ENCODE peak calls at places on chromosomes 7 and 10, in five cellular contexts. L is heart right ventricle, D is tibial artery, A is MG63, C is hepatocyte. I is an unnamed sample. For H3K27me3 and H3K9me3, the result is how much of the 10 kb centered on the place peaks cover.

GRCh38 chr10:65358565-65358964 is 1567.3 kb upstream of the LRRTM3 start:
- DNase-seq in A (no peak), L (no peak), D (no peak), C (peak), I (peak)

GRCh38 chr10:16809074-16809718 is 8.0 kb downstream of the RSU1 start:
- DNase-seq in C (peak), D (no peak), A (no peak), L (peak), I (peak)

GRCh38 chr10:27158421-27158820 is 3.3 kb downstream of the MASTL start:
- DNase-seq in C (no peak), L (no peak), D (no peak), A (no peak), I (no peak)

GRCh38 chr10:36555036-36555435 is 570.4 kb upstream of the ANKRD30A start:
- DNase-seq in C (no peak), D (no peak), A (no peak), L (no peak), I (no peak)

GRCh38 chr7:140397784-140398750 is at the start of gene SLC37A3:
- DNase-seq in L (peak), D (peak), A (peak), C (peak), I (peak)

GRCh38 chr7:75650671-75651070 is 88.1 kb downstream of the HIP1 start:
- DNase-seq in D (peak), L (peak), C (no peak), A (peak), I (no peak)

GRCh38 chr10:3946234-3947229 is 161.5 kb upstream of the KLF6 start:
- DNase-seq in C (no peak), D (no peak), L (no peak), A (no peak), I (no peak)

GRCh38 chr10:128853537-128853936 is 613.5 kb upstream of the MGMT start:
- DNase-seq in L (no peak), C (no peak), D (no peak), A (no peak), I (no peak)

GRCh38 chr10:35504132-35504531 is 101.0 kb upstream of the GJD4 start:
- DNase-seq in D (no peak), A (no peak), L (no peak), C (no peak), I (no peak)

GRCh38 chr10:49139000-49139865 is 5.4 kb upstream of the FAM170B start:
- DNase-seq in C (no peak), L (no peak), D (no peak), A (peak), I (peak)

GRCh38 chr10:132972986-132973902 is 30.9 kb upstream of the CFAP46 start:
- DNase-seq in L (no peak), D (peak), C (no peak), A (no peak), I (no peak)

GRCh38 chr10:132971448-132972148 is 29.2 kb upstream of the CFAP46 start:
- DNase-seq in C (no peak), L (no peak), A (no peak), D (peak), I (no peak)

GRCh38 chr10:132972149-132972985 is 30.0 kb upstream of the CFAP46 start:
- DNase-seq in A (no peak), D (peak), C (no peak), L (no peak), I (no peak)

GRCh38 chr10:132973903-132974241 is 31.5 kb upstream of the CFAP46 start:
- DNase-seq in D (peak), A (no peak), C (no peak), L (no peak), I (no peak)

DNA sequence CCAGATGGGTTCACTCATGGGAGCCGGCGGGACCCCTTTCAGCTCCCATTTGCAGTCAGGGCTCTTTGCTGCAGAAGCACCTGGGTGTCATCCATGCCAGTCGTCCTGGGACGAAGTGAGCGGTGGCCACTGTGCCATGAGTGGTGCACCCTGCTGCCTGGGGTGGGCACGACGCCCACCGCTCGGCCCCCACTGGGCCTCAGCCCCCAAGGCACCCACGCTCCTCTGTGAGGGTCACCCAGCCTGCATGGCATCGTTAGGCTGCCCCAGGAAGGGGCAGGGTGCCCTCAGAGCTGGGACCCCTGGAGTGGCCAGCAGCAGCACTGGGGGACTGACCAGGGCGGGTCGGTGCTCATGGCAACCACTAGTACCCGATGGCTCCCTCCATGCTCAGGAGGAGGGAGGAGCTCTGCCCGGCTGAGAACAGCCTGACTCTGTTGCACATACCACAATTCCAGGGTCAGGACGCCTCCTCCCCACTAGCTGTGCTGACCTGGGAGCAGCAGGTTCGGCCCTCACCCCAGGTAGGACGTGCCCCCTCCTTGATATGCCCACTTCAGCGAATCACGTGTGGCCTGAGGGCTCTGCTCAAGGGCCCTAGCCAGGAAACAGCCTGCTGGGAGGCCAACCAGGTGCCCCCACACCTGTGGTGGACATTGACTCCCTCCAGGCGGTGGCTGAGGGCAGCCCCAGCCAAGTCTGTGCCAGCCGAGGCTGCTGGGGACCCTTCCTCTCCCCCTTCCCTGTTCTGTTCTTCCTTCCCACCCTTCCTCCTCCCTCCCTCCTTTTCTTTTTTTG is 28.5 kb upstream of the CFAP46 start:
- DNase-seq in L (no peak), C (no peak), D (peak), A (no peak), I (no peak)
- H3K27me3 ChIP-seq in L (half or more), C (under half), D (half or more), A (under half), I (under half)

DNA sequence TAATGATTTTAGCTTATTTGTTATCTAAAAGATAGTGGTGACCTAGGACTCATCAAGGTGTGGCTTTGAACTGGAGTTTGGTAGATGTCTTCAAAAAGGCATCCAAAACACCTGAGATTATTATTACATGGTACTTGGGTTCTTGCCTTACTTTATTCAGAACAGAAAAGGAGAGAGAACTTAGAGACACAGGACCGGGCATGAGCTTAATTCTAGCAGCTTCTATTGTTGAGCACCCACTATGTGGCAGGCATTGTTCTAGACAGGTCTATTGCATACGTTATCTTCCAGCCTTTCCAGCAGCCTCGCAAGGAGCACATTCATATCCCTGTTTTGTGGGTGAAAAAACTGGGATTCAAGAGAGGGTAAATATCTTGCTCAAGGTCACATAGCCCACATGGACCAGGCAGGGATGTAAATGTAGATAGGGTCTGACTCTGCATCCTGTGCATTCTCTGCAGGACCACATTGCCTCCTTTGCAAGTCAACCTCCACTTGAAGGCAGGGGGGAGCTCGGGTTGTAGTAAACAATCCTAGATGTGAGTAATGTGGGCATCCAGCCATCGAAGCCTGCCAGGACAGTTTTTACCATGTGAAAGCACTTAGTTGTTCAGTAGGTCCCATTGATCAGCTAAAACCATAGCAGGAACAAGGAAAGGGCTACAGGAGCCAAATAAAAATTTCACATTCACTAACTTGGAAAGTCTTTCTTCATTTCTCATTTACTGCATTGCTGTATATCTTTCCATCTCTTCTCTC is 551.4 kb downstream of the LRMDA start:
- DNase-seq in C (peak), A (peak), L (no peak), D (peak), I (peak)
- H3K9me3 ChIP-seq in C (under half), A (under half), L (under half), D (under half), I (under half)

DNA sequence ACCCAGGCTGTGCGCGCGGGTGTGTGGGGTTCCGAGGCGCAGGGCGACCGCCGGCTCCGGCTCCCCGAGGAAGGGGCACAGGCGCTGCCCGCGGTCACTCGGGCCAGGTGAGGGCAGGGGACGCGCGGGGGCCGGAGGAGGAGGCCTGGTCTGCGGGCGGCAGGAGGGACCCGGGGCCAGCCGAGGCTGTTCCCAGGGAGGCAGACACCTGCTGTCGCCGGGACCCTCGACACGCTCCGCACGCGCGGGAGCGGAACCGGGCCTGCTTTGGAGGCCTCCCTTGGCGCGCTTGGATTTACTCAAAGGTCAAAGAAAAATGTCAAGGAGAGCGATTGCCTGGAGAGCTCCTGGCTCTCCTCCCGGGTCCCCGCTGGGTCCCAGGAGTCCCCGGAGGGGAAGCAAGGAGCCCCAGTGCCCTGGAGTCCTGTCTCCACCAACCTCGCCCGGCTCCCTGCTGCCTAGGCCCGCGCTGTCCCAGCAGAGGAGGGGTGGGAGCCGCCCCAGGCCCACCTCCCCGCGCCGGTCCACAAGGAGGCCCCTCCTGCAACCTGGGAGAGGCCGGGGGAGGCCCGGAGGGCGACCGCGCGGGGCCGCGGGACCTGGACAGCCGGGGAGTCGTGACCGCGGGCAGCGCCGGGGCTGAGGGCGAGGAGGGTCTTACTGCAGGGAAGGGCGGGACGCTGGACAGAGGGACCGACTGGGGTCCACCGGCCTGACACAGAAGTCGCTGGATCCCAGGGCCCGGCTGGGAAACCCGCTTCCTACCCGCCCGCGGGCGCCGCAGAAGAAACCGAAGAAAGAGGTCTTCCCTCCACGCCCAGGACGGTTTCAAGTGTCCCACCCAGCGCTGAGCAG is 348.9 kb downstream of the DNAJB6 start:
- DNase-seq in C (no peak), D (no peak), A (no peak), L (no peak), I (no peak)
- H3K27me3 ChIP-seq in C (half or more), D (half or more), A (under half), L (half or more), I (under half)

GRCh38 chr7:101606176-101606923 is 22.7 kb downstream of the MYL10 start:
- DNase-seq in L (no peak), C (no peak), A (no peak), D (no peak), I (no peak)

GRCh38 chr7:101608772-101609713 is 20.1 kb downstream of the MYL10 start:
- DNase-seq in D (no peak), C (peak), L (no peak), A (no peak), I (no peak)

GRCh38 chr7:101604331-101604933 is 24.7 kb downstream of the MYL10 start:
- DNase-seq in L (no peak), C (no peak), A (no peak), D (no peak), I (no peak)

GRCh38 chr7:101602484-101603241 is 26.4 kb downstream of the MYL10 start:
- DNase-seq in L (peak), D (peak), A (peak), C (peak), I (peak)

DNA sequence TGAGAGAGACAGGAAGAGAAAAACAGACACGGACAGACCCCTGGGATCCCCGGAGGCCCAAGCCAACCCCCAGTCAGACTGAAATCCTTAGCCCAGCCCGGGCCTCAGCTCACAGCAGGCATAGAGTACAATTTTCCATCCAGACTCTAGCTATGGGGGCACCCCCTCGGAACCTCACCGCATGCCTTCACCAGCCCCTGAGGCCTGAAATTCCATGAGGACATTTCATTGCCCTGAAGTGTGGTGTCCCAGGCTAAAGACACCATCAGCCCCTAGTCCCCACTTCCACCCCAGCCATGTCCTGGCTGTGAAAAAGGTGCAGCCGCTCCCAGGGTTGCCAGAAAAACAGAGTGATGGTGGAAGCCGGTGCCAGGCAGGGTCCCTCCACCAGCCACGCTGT is 23.5 kb downstream of the MYL10 start:
- DNase-seq in L (no peak), A (no peak), C (no peak), D (no peak), I (no peak)
- H3K9me3 ChIP-seq in L (under half), A (under half), C (under half), D (under half), I (under half)

GRCh38 chr7:142798451-142799438 is 28.0 kb downstream of the PRSS2 start:
- DNase-seq in L (no peak), A (no peak), D (no peak), C (no peak), I (no peak)
- H3K27me3 ChIP-seq in L (half or more), A (under half), D (under half), C (half or more), I (under half)